ENCODE peak calls at places on chromosomes 12 and 14, in four cellular contexts. V, E, Q and L are unnamed samples.

GRCh38 chr14:21054123-21054767 is 3.4 kb upstream of the RNASE8 start:
- DNase-seq in E (no peak), Q (no peak), V (no peak), L (no peak)

GRCh38 chr14:24630872-24631477 is 3.0 kb downstream of the GZMB start:
- DNase-seq in E (no peak), V (no peak), Q (no peak), L (no peak)

GRCh38 chr12:30909088-30909688 is 17.4 kb upstream of the TSPAN11 start:
- DNase-seq in V (no peak), Q (no peak), E (no peak), L (no peak)

GRCh38 chr12:3805058-3805457 is 52.1 kb upstream of the CRACR2A start:
- DNase-seq in V (no peak), E (no peak), Q (no peak), L (no peak)

GRCh38 chr14:53963491-53964227 is 7.0 kb upstream of the BMP4 start:
- DNase-seq in E (peak), V (no peak), Q (no peak), L (no peak)

GRCh38 chr12:122167328-122167925 is 6.6 kb downstream of the IL31 start:
- DNase-seq in V (no peak), Q (no peak), E (no peak), L (no peak)

GRCh38 chr12:51976376-51977160 is 25.1 kb downstream of the ACVR1B start:
- DNase-seq in E (no peak), V (no peak), Q (no peak), L (no peak)

GRCh38 chr12:51866324-51866723 is 17.8 kb upstream of the FIGNL2 start:
- DNase-seq in E (no peak), Q (no peak), V (no peak), L (no peak)

GRCh38 chr14:88929656-88930436 is 105.4 kb downstream of the TTC8 start:
- DNase-seq in E (no peak), Q (no peak), V (no peak), L (no peak)

GRCh38 chr12:66140726-66141125 is 10.2 kb upstream of the LLPH start:
- DNase-seq in Q (no peak), V (no peak), E (no peak), L (no peak)

GRCh38 chr14:73760598-73761586 is 46.7 kb upstream of the PNMA1 start:
- DNase-seq in Q (no peak), V (no peak), E (peak), L (no peak)

GRCh38 chr14:94009767-94010166 is 12.7 kb downstream of the CCDC197 start:
- DNase-seq in E (no peak), V (no peak), Q (no peak), L (no peak)

GRCh38 chr12:22064968-22065367 is 18.9 kb downstream of the CMAS start:
- DNase-seq in Q (no peak), E (no peak), V (no peak), L (no peak)

GRCh38 chr12:6284273-6284672 is 26.2 kb upstream of the PLEKHG6 start:
- DNase-seq in V (no peak), E (no peak), Q (no peak), L (no peak)

GRCh38 chr14:96583605-96584041 is 81.4 kb downstream of the PAPOLA start:
- DNase-seq in V (no peak), E (peak), Q (no peak), L (no peak)

GRCh38 chr14:30179381-30180130 is 251.9 kb upstream of the PRKD1 start:
- DNase-seq in V (no peak), Q (no peak), E (no peak), L (no peak)

GRCh38 chr12:4169959-4170358 is 103.6 kb upstream of the CCND2 start:
- DNase-seq in E (no peak), V (no peak), Q (no peak), L (no peak)

GRCh38 chr12:109766251-109766778 is 52.7 kb downstream of the FAM222A start:
- DNase-seq in E (peak), V (no peak), Q (no peak), L (peak)

GRCh38 chr14:75186953-75187352 is 10.5 kb upstream of the TMED10 start:
- DNase-seq in E (no peak), Q (no peak), V (no peak), L (no peak)

GRCh38 chr12:2336409-2336829 is 283.6 kb downstream of the CACNA1C start:
- DNase-seq in Q (peak), V (no peak), E (no peak), L (no peak)

GRCh38 chr12:117100251-117100650 is 1.0 kb upstream of the TESC start:
- DNase-seq in E (peak), Q (no peak), V (no peak), L (peak)